ENCODE peak calls at places on chromosome 18, in seven cellular contexts. One of them, this sample, is unnamed.

GRCh38 chr18:58027341-58027740 is 16.7 kb upstream of the NEDD4L start:
- DNase-seq in mammary epithelial cell: no peak
- DNase-seq in mucosa of descending colon: no peak
- DNase-seq in A549: no peak
- DNase-seq in kidney: no peak
- DNase-seq in lower lobe of right lung: no peak
- DNase-seq in GM23248: no peak
- DNase-seq in this sample: no peak

GRCh38 chr18:61892683-61893303 is at the start of gene RNF152:
- DNase-seq in mammary epithelial cell: peak; percentile 49
- DNase-seq in mucosa of descending colon: peak; percentile 59
- DNase-seq in A549: peak; percentile 0
- DNase-seq in kidney: peak; percentile 81
- DNase-seq in lower lobe of right lung: no peak
- DNase-seq in GM23248: peak; percentile 59
- DNase-seq in this sample: peak; percentile 79

GRCh38 chr18:45871655-45872054 is 46.2 kb downstream of the SIGLEC15 start:
- DNase-seq in mammary epithelial cell: peak; percentile 63
- DNase-seq in mucosa of descending colon: no peak
- DNase-seq in A549: no peak
- DNase-seq in kidney: no peak
- DNase-seq in lower lobe of right lung: no peak
- DNase-seq in GM23248: peak; percentile 49
- DNase-seq in this sample: no peak

GRCh38 chr18:13611058-13611615 is 115.2 kb downstream of the FAM210A start:
- DNase-seq in mammary epithelial cell: no peak
- DNase-seq in mucosa of descending colon: no peak
- DNase-seq in A549: no peak
- DNase-seq in kidney: no peak
- DNase-seq in lower lobe of right lung: no peak
- DNase-seq in GM23248: peak; percentile 66
- DNase-seq in this sample: peak; percentile 75

GRCh38 chr18:53701697-53702096 is 522.8 kb downstream of the MBD2 start:
- DNase-seq in mammary epithelial cell: no peak
- DNase-seq in mucosa of descending colon: no peak
- DNase-seq in A549: no peak
- DNase-seq in kidney: no peak
- DNase-seq in lower lobe of right lung: no peak
- DNase-seq in GM23248: no peak
- DNase-seq in this sample: no peak

GRCh38 chr18:3658529-3658928 is 208.6 kb downstream of the TGIF1 start:
- DNase-seq in mammary epithelial cell: no peak
- DNase-seq in mucosa of descending colon: no peak
- DNase-seq in A549: no peak
- DNase-seq in kidney: no peak
- DNase-seq in lower lobe of right lung: no peak
- DNase-seq in GM23248: no peak
- DNase-seq in this sample: no peak

GRCh38 chr18:76621782-76622495 is 126.9 kb upstream of the ZNF516 start:
- DNase-seq in mammary epithelial cell: peak; percentile 67
- DNase-seq in mucosa of descending colon: no peak
- DNase-seq in A549: no peak
- DNase-seq in kidney: no peak
- DNase-seq in lower lobe of right lung: no peak
- DNase-seq in GM23248: peak; percentile 72
- DNase-seq in this sample: no peak

GRCh38 chr18:56298935-56299334 is 339.5 kb downstream of the TXNL1 start:
- DNase-seq in mammary epithelial cell: peak; percentile 72
- DNase-seq in mucosa of descending colon: no peak
- DNase-seq in A549: peak; percentile 43
- DNase-seq in kidney: no peak
- DNase-seq in lower lobe of right lung: no peak
- DNase-seq in GM23248: peak; percentile 78
- DNase-seq in this sample: no peak

GRCh38 chr18:6960656-6961055 is 156.9 kb downstream of the LAMA1 start:
- DNase-seq in mammary epithelial cell: peak; percentile 85
- DNase-seq in mucosa of descending colon: no peak
- DNase-seq in A549: no peak
- DNase-seq in kidney: no peak
- DNase-seq in lower lobe of right lung: no peak
- DNase-seq in GM23248: peak; percentile 50
- DNase-seq in this sample: no peak

GRCh38 chr18:63344263-63344662 is 22.7 kb downstream of the KDSR start:
- DNase-seq in mammary epithelial cell: no peak
- DNase-seq in mucosa of descending colon: no peak
- DNase-seq in A549: no peak
- DNase-seq in kidney: no peak
- DNase-seq in lower lobe of right lung: no peak
- DNase-seq in GM23248: no peak
- DNase-seq in this sample: no peak

DNA sequence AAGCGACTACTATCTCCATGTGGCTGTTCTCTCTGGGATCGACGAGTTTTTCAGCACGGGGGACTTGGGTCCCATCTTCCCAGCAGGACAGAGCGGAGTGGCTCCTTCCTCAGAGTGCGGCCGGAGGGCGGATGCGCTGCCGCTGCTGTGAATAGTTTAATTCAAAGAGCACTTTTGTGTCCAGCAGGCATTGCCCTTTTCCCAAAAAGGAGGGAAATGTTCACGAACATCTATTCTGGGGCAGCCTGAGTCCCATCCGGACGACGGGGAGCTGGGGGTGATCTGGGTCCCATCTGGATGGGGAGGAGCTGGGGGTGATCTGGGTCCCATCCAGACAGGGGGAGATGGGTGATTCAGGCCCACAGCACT is 136.9 kb downstream of the NFATC1 start:
- DNase-seq in mammary epithelial cell: no peak
- DNase-seq in mucosa of descending colon: peak; percentile 13
- DNase-seq in A549: no peak
- DNase-seq in kidney: peak; percentile 26
- DNase-seq in lower lobe of right lung: peak; percentile 37
- DNase-seq in GM23248: no peak
- DNase-seq in this sample: no peak
- H3K4me3 ChIP-seq in mammary epithelial cell: no peak overlapping the region
- H3K4me3 ChIP-seq in mucosa of descending colon: no peak overlapping the region
- H3K4me3 ChIP-seq in A549: no peak overlapping the region
- H3K4me3 ChIP-seq in kidney: no peak overlapping the region
- H3K4me3 ChIP-seq in lower lobe of right lung: no peak overlapping the region
- H3K4me3 ChIP-seq in GM23248: no peak overlapping the region
- H3K4me3 ChIP-seq in this sample: no peak overlapping the region

GRCh38 chr18:8912348-8913057 is 190.0 kb upstream of the NDUFV2 start:
- DNase-seq in mammary epithelial cell: no peak
- DNase-seq in mucosa of descending colon: peak; percentile 33
- DNase-seq in A549: no peak
- DNase-seq in kidney: peak; percentile 70
- DNase-seq in lower lobe of right lung: peak; percentile 48
- DNase-seq in GM23248: no peak
- DNase-seq in this sample: peak; percentile 43
- H3K4me3 ChIP-seq in mammary epithelial cell: no peak overlapping the region
- H3K4me3 ChIP-seq in mucosa of descending colon: no peak overlapping the region
- H3K4me3 ChIP-seq in A549: no peak overlapping the region
- H3K4me3 ChIP-seq in kidney: no peak overlapping the region
- H3K4me3 ChIP-seq in lower lobe of right lung: no peak overlapping the region
- H3K4me3 ChIP-seq in GM23248: no peak overlapping the region
- H3K4me3 ChIP-seq in this sample: no peak overlapping the region

GRCh38 chr18:32771871-32772499 is 838 bp downstream of the KLHL14 start:
- DNase-seq in mammary epithelial cell: no peak
- DNase-seq in mucosa of descending colon: peak; percentile 23
- DNase-seq in A549: no peak
- DNase-seq in kidney: peak; percentile 79
- DNase-seq in lower lobe of right lung: no peak
- DNase-seq in GM23248: peak; percentile 4
- DNase-seq in this sample: peak; percentile 80

GRCh38 chr18:32770181-32770650 is 2.6 kb downstream of the KLHL14 start:
- DNase-seq in mammary epithelial cell: no peak
- DNase-seq in mucosa of descending colon: no peak
- DNase-seq in A549: no peak
- DNase-seq in kidney: peak; percentile 85
- DNase-seq in lower lobe of right lung: no peak
- DNase-seq in GM23248: no peak
- DNase-seq in this sample: peak; percentile 70

GRCh38 chr18:32772580-32773186 is at the start of gene KLHL14:
- DNase-seq in mammary epithelial cell: no peak
- DNase-seq in mucosa of descending colon: no peak
- DNase-seq in A549: no peak
- DNase-seq in kidney: no peak
- DNase-seq in lower lobe of right lung: no peak
- DNase-seq in GM23248: no peak
- DNase-seq in this sample: peak; percentile 22

GRCh38 chr18:32770651-32771168 is 2.1 kb downstream of the KLHL14 start:
- DNase-seq in mammary epithelial cell: no peak
- DNase-seq in mucosa of descending colon: peak; percentile 27
- DNase-seq in A549: no peak
- DNase-seq in kidney: peak; percentile 75
- DNase-seq in lower lobe of right lung: no peak
- DNase-seq in GM23248: no peak
- DNase-seq in this sample: peak; percentile 65

DNA sequence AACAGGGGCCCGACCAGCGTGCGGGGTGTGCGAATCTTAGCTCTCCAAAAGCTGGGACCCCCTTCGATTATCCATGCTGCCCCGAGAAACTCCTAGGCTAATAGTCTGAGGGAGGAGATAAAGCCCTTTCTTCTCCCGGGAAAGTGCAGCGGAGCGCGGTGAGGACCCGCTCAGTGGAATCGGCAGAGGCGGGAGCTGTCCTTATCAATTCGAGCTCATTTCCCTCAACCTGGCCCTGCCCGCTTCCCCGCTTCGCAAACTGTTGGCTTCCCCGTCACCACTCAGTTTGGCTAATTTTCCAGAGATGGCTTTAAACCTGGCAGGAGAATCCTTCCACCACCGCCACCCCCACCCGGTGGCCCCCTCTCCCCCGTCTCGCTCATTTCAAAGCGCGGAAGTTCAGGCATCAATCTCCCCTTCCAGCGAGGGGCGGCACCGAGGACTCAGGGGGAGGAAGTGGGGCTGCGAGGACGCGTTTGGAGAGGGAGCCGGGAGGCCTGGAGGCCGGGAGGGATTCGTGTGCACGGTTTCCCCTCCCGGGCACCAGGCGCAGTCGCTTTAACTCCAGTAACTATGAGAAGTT is 1.6 kb downstream of the KLHL14 start:
- DNase-seq in mammary epithelial cell: no peak
- DNase-seq in mucosa of descending colon: peak; percentile 33
- DNase-seq in A549: no peak
- DNase-seq in kidney: peak; percentile 78
- DNase-seq in lower lobe of right lung: no peak
- DNase-seq in GM23248: no peak
- DNase-seq in this sample: peak; percentile 75
- H3K4me3 ChIP-seq in mammary epithelial cell: no peak overlapping the region
- H3K4me3 ChIP-seq in mucosa of descending colon: no peak overlapping the region
- H3K4me3 ChIP-seq in A549: peak overlapping the region; percentile 36
- H3K4me3 ChIP-seq in kidney: peak overlapping the region; percentile 56
- H3K4me3 ChIP-seq in lower lobe of right lung: peak overlapping the region; percentile 47
- H3K4me3 ChIP-seq in GM23248: no peak overlapping the region
- H3K4me3 ChIP-seq in this sample: peak overlapping the region; percentile 60

GRCh38 chr18:9106800-9107574 is 4.5 kb downstream of the NDUFV2 start:
- DNase-seq in mammary epithelial cell: no peak
- DNase-seq in mucosa of descending colon: no peak
- DNase-seq in A549: no peak
- DNase-seq in kidney: no peak
- DNase-seq in lower lobe of right lung: no peak
- DNase-seq in GM23248: no peak
- DNase-seq in this sample: no peak
- H3K4me3 ChIP-seq in mammary epithelial cell: no peak overlapping the region
- H3K4me3 ChIP-seq in mucosa of descending colon: no peak overlapping the region
- H3K4me3 ChIP-seq in A549: no peak overlapping the region
- H3K4me3 ChIP-seq in kidney: peak overlapping the region; percentile 26
- H3K4me3 ChIP-seq in lower lobe of right lung: no peak overlapping the region
- H3K4me3 ChIP-seq in GM23248: no peak overlapping the region
- H3K4me3 ChIP-seq in this sample: no peak overlapping the region

DNA sequence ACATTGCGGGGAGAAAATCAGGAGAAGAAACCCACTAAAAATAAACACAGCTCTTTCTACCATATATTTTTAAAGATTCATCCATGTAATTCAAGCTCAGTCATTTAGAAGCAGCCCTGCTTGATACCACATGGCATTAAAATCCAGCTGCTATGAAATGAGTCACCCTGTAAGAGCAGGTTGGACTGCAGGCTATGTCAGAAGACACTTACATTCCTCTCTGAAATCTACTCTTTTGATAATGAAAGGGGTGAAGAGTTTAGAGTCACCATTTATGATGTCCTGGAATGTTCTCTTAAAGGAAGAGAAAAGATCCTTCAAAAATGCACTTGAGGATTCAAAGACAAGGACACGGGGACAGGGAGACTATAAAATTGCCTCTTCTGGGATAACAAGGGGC is 100.6 kb upstream of the APCDD1 start:
- DNase-seq in mammary epithelial cell: peak; percentile 68
- DNase-seq in mucosa of descending colon: no peak
- DNase-seq in A549: no peak
- DNase-seq in kidney: no peak
- DNase-seq in lower lobe of right lung: no peak
- DNase-seq in GM23248: peak; percentile 82
- DNase-seq in this sample: no peak
- H3K4me3 ChIP-seq in mammary epithelial cell: no peak overlapping the region
- H3K4me3 ChIP-seq in mucosa of descending colon: no peak overlapping the region
- H3K4me3 ChIP-seq in A549: no peak overlapping the region
- H3K4me3 ChIP-seq in kidney: no peak overlapping the region
- H3K4me3 ChIP-seq in lower lobe of right lung: no peak overlapping the region
- H3K4me3 ChIP-seq in GM23248: peak overlapping the region; percentile 17
- H3K4me3 ChIP-seq in this sample: no peak overlapping the region

This sample was measured in H7.